ENCODE peak calls at places on chromosomes 2 and 18, in nine cellular contexts. One of them, this sample, is unnamed.

GRCh38 chr2:71926860-71927756 is 220.6 kb downstream of the CYP26B1 start:
- DNase-seq in GM12865: no peak
- DNase-seq in AG09309: no peak
- DNase-seq in dorsolateral prefrontal cortex: no peak
- DNase-seq in fibroblast of pulmonary artery: no peak
- DNase-seq in heart right ventricle: no peak
- DNase-seq in AG04450: no peak
- DNase-seq in cardiac fibroblast: no peak
- DNase-seq in prostate gland: no peak
- DNase-seq in this sample: no peak

GRCh38 chr2:120735750-120736170 is at the start of gene GLI2:
- DNase-seq in AG04450: peak
- DNase-seq in cardiac fibroblast: peak
- DNase-seq in dorsolateral prefrontal cortex: peak
- DNase-seq in heart right ventricle: peak
- DNase-seq in AG09309: peak
- DNase-seq in fibroblast of pulmonary artery: peak
- DNase-seq in GM12865: peak
- DNase-seq in prostate gland: peak
- DNase-seq in this sample: peak

GRCh38 chr18:59454909-59455727 is 96.1 kb upstream of the LMAN1 start:
- DNase-seq in heart right ventricle: peak
- DNase-seq in cardiac fibroblast: no peak
- DNase-seq in AG04450: no peak
- DNase-seq in fibroblast of pulmonary artery: no peak
- DNase-seq in prostate gland: no peak
- DNase-seq in GM12865: no peak
- DNase-seq in AG09309: no peak
- DNase-seq in dorsolateral prefrontal cortex: no peak
- DNase-seq in this sample: no peak

GRCh38 chr2:69643602-69644505 is at the start of gene AAK1:
- DNase-seq in prostate gland: peak
- DNase-seq in GM12865: peak
- DNase-seq in cardiac fibroblast: peak
- DNase-seq in heart right ventricle: peak
- DNase-seq in fibroblast of pulmonary artery: peak
- DNase-seq in AG09309: peak
- DNase-seq in dorsolateral prefrontal cortex: peak
- DNase-seq in AG04450: peak
- DNase-seq in this sample: peak

GRCh38 chr2:39743170-39743851 is 35.7 kb downstream of the THUMPD2 start:
- DNase-seq in fibroblast of pulmonary artery: peak
- DNase-seq in heart right ventricle: no peak
- DNase-seq in prostate gland: no peak
- DNase-seq in GM12865: no peak
- DNase-seq in dorsolateral prefrontal cortex: no peak
- DNase-seq in cardiac fibroblast: peak
- DNase-seq in AG09309: no peak
- DNase-seq in AG04450: no peak
- DNase-seq in this sample: peak

GRCh38 chr2:203201426-203201825 is 37.4 kb upstream of the CYP20A1 start:
- DNase-seq in AG04450: no peak
- DNase-seq in dorsolateral prefrontal cortex: no peak
- DNase-seq in fibroblast of pulmonary artery: no peak
- DNase-seq in cardiac fibroblast: no peak
- DNase-seq in prostate gland: no peak
- DNase-seq in AG09309: no peak
- DNase-seq in GM12865: no peak
- DNase-seq in heart right ventricle: no peak
- DNase-seq in this sample: no peak

GRCh38 chr18:70195852-70196434 is 9.5 kb downstream of the RTTN start:
- DNase-seq in AG04450: no peak
- DNase-seq in AG09309: no peak
- DNase-seq in prostate gland: peak
- DNase-seq in heart right ventricle: peak
- DNase-seq in fibroblast of pulmonary artery: peak
- DNase-seq in cardiac fibroblast: peak
- DNase-seq in GM12865: peak
- DNase-seq in dorsolateral prefrontal cortex: no peak
- DNase-seq in this sample: peak

GRCh38 chr2:20424300-20425290 is 22.3 kb upstream of the RHOB start:
- DNase-seq in fibroblast of pulmonary artery: peak
- DNase-seq in AG09309: no peak
- DNase-seq in GM12865: peak
- DNase-seq in cardiac fibroblast: peak
- DNase-seq in dorsolateral prefrontal cortex: no peak
- DNase-seq in AG04450: peak
- DNase-seq in prostate gland: no peak
- DNase-seq in heart right ventricle: peak
- DNase-seq in this sample: peak

GRCh38 chr18:37712776-37713175 is 147.2 kb upstream of the CELF4 start:
- DNase-seq in fibroblast of pulmonary artery: peak
- DNase-seq in AG04450: no peak
- DNase-seq in GM12865: no peak
- DNase-seq in heart right ventricle: no peak
- DNase-seq in dorsolateral prefrontal cortex: no peak
- DNase-seq in AG09309: no peak
- DNase-seq in cardiac fibroblast: no peak
- DNase-seq in prostate gland: no peak
- DNase-seq in this sample: no peak

GRCh38 chr2:68579689-68580088 is 63.7 kb upstream of the PROKR1 start:
- DNase-seq in heart right ventricle: no peak
- DNase-seq in AG04450: no peak
- DNase-seq in AG09309: no peak
- DNase-seq in GM12865: no peak
- DNase-seq in dorsolateral prefrontal cortex: no peak
- DNase-seq in cardiac fibroblast: no peak
- DNase-seq in prostate gland: no peak
- DNase-seq in fibroblast of pulmonary artery: peak
- DNase-seq in this sample: no peak

GRCh38 chr2:168816369-168816768 is 13.9 kb downstream of the NOSTRIN start:
- DNase-seq in AG09309: peak
- DNase-seq in GM12865: no peak
- DNase-seq in prostate gland: no peak
- DNase-seq in dorsolateral prefrontal cortex: no peak
- DNase-seq in heart right ventricle: no peak
- DNase-seq in AG04450: peak
- DNase-seq in cardiac fibroblast: peak
- DNase-seq in fibroblast of pulmonary artery: peak
- DNase-seq in this sample: peak

GRCh38 chr2:200373973-200374416 is 67.5 kb downstream of the SPATS2L start:
- DNase-seq in fibroblast of pulmonary artery: no peak
- DNase-seq in cardiac fibroblast: no peak
- DNase-seq in prostate gland: no peak
- DNase-seq in GM12865: peak
- DNase-seq in AG09309: no peak
- DNase-seq in heart right ventricle: no peak
- DNase-seq in AG04450: no peak
- DNase-seq in dorsolateral prefrontal cortex: no peak
- DNase-seq in this sample: no peak

GRCh38 chr2:96151595-96152300 is 6.5 kb upstream of the DUSP2 start:
- DNase-seq in GM12865: no peak
- DNase-seq in AG09309: no peak
- DNase-seq in AG04450: no peak
- DNase-seq in prostate gland: no peak
- DNase-seq in dorsolateral prefrontal cortex: peak
- DNase-seq in fibroblast of pulmonary artery: no peak
- DNase-seq in cardiac fibroblast: no peak
- DNase-seq in heart right ventricle: no peak
- DNase-seq in this sample: no peak

DNA sequence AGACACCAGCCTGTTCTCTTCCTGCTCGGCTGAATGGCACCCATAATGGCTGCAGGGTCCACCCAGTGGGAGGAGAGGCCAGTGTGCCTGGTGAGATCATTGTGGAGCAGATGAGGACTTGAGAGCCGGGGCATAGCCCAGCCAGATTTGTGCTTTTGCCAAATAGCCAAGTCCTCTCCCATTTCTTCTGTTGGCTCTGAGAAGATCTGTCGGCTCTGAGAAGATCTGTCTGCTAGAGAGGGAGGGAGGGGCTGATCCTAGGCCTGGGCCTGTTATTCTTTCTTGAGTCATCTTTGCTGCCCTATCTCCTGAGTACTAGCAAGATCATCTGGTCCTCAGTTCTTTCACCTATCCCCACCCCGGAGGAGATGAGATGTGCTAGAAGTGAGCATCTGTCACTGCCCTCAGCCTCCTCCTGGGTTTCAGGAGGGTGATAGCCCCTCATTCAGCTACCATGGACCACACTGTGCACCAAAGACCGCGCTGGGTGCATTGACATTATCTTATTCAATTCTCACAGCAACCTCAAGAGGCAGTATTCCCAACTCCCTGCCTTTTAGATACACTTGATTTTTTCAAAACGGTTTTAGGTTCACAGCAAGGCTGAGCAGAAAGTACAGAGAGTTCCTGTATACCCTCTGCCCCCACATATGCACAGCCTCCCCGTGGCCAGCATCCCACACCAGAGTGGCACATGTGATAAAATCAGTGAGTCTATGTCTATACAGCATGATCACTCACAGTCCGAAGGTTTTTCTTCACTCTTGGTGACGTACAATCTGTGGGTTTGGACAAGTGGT is 98.6 kb downstream of the CAPN13 start:
- DNase-seq in cardiac fibroblast: peak
- DNase-seq in AG09309: no peak
- DNase-seq in dorsolateral prefrontal cortex: no peak
- DNase-seq in GM12865: peak
- DNase-seq in AG04450: no peak
- DNase-seq in heart right ventricle: no peak
- DNase-seq in fibroblast of pulmonary artery: peak
- DNase-seq in prostate gland: no peak
- DNase-seq in this sample: peak
- TF ChIP-seq CTCF in cardiac fibroblast: peak
- TF ChIP-seq CTCF in AG09309: peak
- TF ChIP-seq CTCF in dorsolateral prefrontal cortex: peak
- TF ChIP-seq CTCF in GM12865: peak
- TF ChIP-seq CTCF in AG04450: peak
- TF ChIP-seq CTCF in heart right ventricle: peak
- TF ChIP-seq CTCF in fibroblast of pulmonary artery: peak
- TF ChIP-seq CTCF in prostate gland: peak
- TF ChIP-seq CTCF in this sample: peak

DNA sequence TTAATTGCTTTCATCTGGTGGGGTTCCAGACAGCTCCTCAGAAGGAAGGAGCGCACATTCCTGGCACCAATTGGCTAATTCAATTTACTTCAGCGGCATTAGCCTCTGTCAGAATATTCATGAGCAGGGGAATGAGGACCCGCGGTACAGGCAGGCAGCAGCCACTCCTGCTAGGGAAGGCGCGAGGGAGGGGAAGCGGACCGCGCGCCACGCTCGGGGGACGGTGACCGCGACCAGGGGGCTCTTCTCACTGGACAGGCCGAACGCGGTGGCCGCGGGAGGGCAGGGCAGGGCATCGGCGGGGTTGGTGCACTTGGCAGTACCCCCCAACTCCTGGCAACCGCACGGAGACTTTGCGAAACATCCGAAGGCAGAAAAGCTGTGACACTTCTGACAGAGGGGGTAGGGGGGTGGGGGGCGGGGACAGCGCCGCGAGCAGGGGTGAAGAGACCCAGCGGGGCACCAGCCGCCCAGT is at the start of gene CDH20:
- DNase-seq in fibroblast of pulmonary artery: no peak
- DNase-seq in cardiac fibroblast: no peak
- DNase-seq in AG09309: no peak
- DNase-seq in GM12865: no peak
- DNase-seq in dorsolateral prefrontal cortex: peak
- DNase-seq in AG04450: no peak
- DNase-seq in prostate gland: no peak
- DNase-seq in heart right ventricle: no peak
- DNase-seq in this sample: no peak
- H3K4me3 ChIP-seq in fibroblast of pulmonary artery: peak
- H3K4me3 ChIP-seq in cardiac fibroblast: peak
- H3K4me3 ChIP-seq in AG09309: peak
- H3K4me3 ChIP-seq in GM12865: no peak
- H3K4me3 ChIP-seq in dorsolateral prefrontal cortex: peak
- H3K4me3 ChIP-seq in AG04450: no peak
- H3K4me3 ChIP-seq in prostate gland: peak
- H3K4me3 ChIP-seq in heart right ventricle: peak
- H3K4me3 ChIP-seq in this sample: peak

GRCh38 chr2:5368263-5368662 is 323.9 kb upstream of the SOX11 start:
- DNase-seq in prostate gland: no peak
- DNase-seq in dorsolateral prefrontal cortex: no peak
- DNase-seq in GM12865: no peak
- DNase-seq in fibroblast of pulmonary artery: no peak
- DNase-seq in heart right ventricle: no peak
- DNase-seq in AG09309: no peak
- DNase-seq in AG04450: no peak
- DNase-seq in cardiac fibroblast: no peak
- DNase-seq in this sample: no peak
- TF ChIP-seq CTCF in prostate gland: no peak
- TF ChIP-seq CTCF in dorsolateral prefrontal cortex: no peak
- TF ChIP-seq CTCF in GM12865: no peak
- TF ChIP-seq CTCF in fibroblast of pulmonary artery: no peak
- TF ChIP-seq CTCF in heart right ventricle: no peak
- TF ChIP-seq CTCF in AG09309: no peak
- TF ChIP-seq CTCF in AG04450: no peak
- TF ChIP-seq CTCF in cardiac fibroblast: no peak
- TF ChIP-seq CTCF in this sample: no peak

DNA sequence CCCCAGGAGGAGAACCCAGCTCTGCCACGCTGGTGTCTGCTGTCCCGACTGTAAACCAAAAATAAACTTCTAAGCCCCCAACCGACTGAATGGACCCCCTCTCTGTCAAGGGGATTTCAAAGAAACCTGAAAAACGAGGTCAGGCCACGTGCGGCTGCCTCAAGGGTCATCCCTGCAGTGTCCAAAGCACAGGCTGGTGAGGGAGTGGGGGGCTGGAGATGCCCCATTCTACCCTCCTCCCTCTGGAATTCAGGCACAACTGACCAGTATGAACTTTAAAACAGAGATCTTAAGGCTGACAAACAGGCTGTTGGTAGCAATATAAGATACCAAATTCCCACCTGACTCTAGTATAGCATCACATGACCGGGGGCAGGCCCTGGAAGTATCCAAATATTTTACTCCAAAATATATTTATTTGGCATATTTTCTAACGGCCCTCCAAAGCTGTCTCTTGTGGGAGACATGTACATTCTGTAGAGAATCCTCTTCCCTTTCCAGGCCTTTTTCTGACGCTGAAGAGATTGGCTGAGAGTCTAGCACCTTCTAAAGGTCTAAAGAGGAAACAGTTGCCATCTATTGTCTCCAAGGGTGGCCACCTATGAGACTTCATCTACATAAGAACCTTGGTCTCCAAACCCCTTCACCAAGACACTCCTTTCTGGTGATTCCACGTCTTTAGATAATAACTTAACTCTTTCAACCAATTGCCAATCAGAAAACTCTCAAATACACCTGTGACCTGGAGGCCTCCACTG is 40.4 kb upstream of the CTDP1 start:
- DNase-seq in GM12865: no peak
- DNase-seq in prostate gland: no peak
- DNase-seq in cardiac fibroblast: no peak
- DNase-seq in AG04450: no peak
- DNase-seq in fibroblast of pulmonary artery: peak
- DNase-seq in AG09309: no peak
- DNase-seq in heart right ventricle: no peak
- DNase-seq in dorsolateral prefrontal cortex: no peak
- DNase-seq in this sample: no peak
- H3K4me3 ChIP-seq in GM12865: no peak
- H3K4me3 ChIP-seq in prostate gland: no peak
- H3K4me3 ChIP-seq in cardiac fibroblast: no peak
- H3K4me3 ChIP-seq in AG04450: no peak
- H3K4me3 ChIP-seq in fibroblast of pulmonary artery: no peak
- H3K4me3 ChIP-seq in AG09309: no peak
- H3K4me3 ChIP-seq in heart right ventricle: no peak
- H3K4me3 ChIP-seq in dorsolateral prefrontal cortex: no peak
- H3K4me3 ChIP-seq in this sample: no peak